ENCODE peak calls at places on chromosomes 6 and 20, in eight cellular contexts. D is MM.1S; F is esophagus squamous epithelium; R is CD4-positive, alpha-beta memory T cell; B is PC-9; P is CD4-positive, CD25-positive, alpha-beta regulatory T cell; U is neuronal stem cell; X is caudate nucleus. H is an unnamed sample.
A peak's percentile ranks its signal among the peaks of the same experiment; 100 is the strongest.

GRCh38 chr6:25456249-25456648 is 177.1 kb downstream of the CARMIL1 start:
- DNase-seq in D (no peak), F (no peak), R (no peak), B (no peak), P (no peak), U (no peak), X (no peak), H (no peak)

GRCh38 chr6:51273228-51273961 is 454.7 kb downstream of the TFAP2B start:
- DNase-seq in D (no peak), F (no peak), R (no peak), B (no peak), P (no peak), U (peak; percentile 24), X (no peak), H (no peak)

GRCh38 chr20:7851031-7851490 is 89.2 kb downstream of the HAO1 start:
- DNase-seq in D (no peak), F (no peak), R (no peak), B (no peak), P (no peak), U (no peak), X (no peak), H (no peak)

GRCh38 chr6:33812669-33813068 is 8.9 kb upstream of the MLN start:
- DNase-seq in D (peak; percentile 43), F (no peak), R (peak; percentile 15), B (peak; percentile 63), P (no peak), U (peak; percentile 85), X (no peak), H (peak; percentile 31)

GRCh38 chr6:152170702-152171667 is 363.5 kb downstream of the ESR1 start:
- DNase-seq in D (no peak), F (no peak), R (peak; percentile 60), B (peak; percentile 2), P (peak; percentile 44), U (no peak), X (no peak), H (no peak)

GRCh38 chr20:31713312-31714049 is 9.2 kb downstream of the BCL2L1 start:
- DNase-seq in D (peak; percentile 35), F (no peak), R (no peak), B (peak; percentile 80), P (no peak), U (no peak), X (no peak), H (peak; percentile 95)

GRCh38 chr20:8360035-8360434 is 228.0 kb downstream of the PLCB1 start:
- DNase-seq in D (no peak), F (no peak), R (no peak), B (no peak), P (no peak), U (no peak), X (no peak), H (no peak)

GRCh38 chr6:116764961-116765841 is at the start of gene FAM162B:
- DNase-seq in D (no peak), F (no peak), R (no peak), B (no peak), P (no peak), U (peak; percentile 40), X (no peak), H (peak; percentile 6)

GRCh38 chr6:53979468-53980067 is 131.7 kb upstream of the MLIP start:
- DNase-seq in D (peak; percentile 36), F (no peak), R (peak; percentile 9), B (no peak), P (no peak), U (peak; percentile 41), X (no peak), H (no peak)

GRCh38 chr20:34074101-34074760 is 37.8 kb downstream of the EIF2S2 start:
- DNase-seq in D (no peak), F (no peak), R (no peak), B (no peak), P (no peak), U (no peak), X (no peak), H (no peak)

DNA sequence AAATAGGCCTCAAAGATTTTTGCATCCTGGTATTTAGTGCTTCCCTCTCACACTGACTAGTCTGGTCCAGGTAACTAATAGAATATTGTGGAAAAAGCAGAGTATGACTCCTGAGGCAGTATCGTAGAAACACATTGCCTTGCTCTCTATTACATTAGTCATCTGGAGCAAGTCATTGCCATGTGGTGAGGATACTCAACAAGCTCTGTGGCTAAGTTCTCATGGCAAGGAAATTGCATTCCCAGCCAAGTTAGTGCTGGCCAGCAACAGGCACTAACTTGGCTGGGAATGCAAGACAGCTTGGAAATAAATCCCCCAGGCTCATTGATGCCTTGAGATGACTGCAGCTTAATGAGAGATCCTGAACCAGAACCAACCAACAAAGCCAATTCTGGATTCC is 39.7 kb upstream of the HTR1B start:
- DNase-seq in D (no peak), F (no peak), R (no peak), B (no peak), P (no peak), U (no peak), X (no peak), H (no peak)
- H3K27ac ChIP-seq in D (no peak overlapping the region), F (no peak overlapping the region), R (no peak overlapping the region), B (no peak overlapping the region), P (no peak overlapping the region), U (no peak overlapping the region), X (no peak overlapping the region), H (no peak overlapping the region)

GRCh38 chr6:108463789-108464188 is 96.9 kb upstream of the FOXO3 start:
- DNase-seq in D (no peak), F (no peak), R (no peak), B (no peak), P (no peak), U (no peak), X (no peak), H (no peak)
- H3K27ac ChIP-seq in D (no peak overlapping the region), F (no peak overlapping the region), R (no peak overlapping the region), B (no peak overlapping the region), P (no peak overlapping the region), U (no peak overlapping the region), X (no peak overlapping the region), H (no peak overlapping the region)

GRCh38 chr6:89351632-89352328 is 742 bp downstream of the UBE2J1 start:
- DNase-seq in D (no peak), F (no peak), R (no peak), B (no peak), P (no peak), U (no peak), X (no peak), H (no peak)
- H3K27ac ChIP-seq in D (peak overlapping the region; percentile 99), F (peak overlapping the region; percentile 95), R (peak overlapping the region; percentile 89), B (peak overlapping the region; percentile 88), P (peak overlapping the region; percentile 87), U (no peak overlapping the region), X (peak overlapping the region; percentile 93), H (peak overlapping the region; percentile 96)

GRCh38 chr6:139858444-139858843 is 484.0 kb upstream of the CITED2 start:
- DNase-seq in D (no peak), F (no peak), R (no peak), B (peak; percentile 18), P (no peak), U (no peak), X (no peak), H (no peak)

GRCh38 chr6:139855741-139856206 is 481.3 kb upstream of the CITED2 start:
- DNase-seq in D (no peak), F (no peak), R (no peak), B (no peak), P (no peak), U (no peak), X (no peak), H (peak; percentile 38)

GRCh38 chr6:139857143-139857542 is 482.7 kb upstream of the CITED2 start:
- DNase-seq in D (no peak), F (no peak), R (no peak), B (no peak), P (no peak), U (no peak), X (no peak), H (no peak)

GRCh38 chr6:139853302-139853992 is 479.0 kb upstream of the CITED2 start:
- DNase-seq in D (no peak), F (no peak), R (no peak), B (no peak), P (no peak), U (no peak), X (no peak), H (no peak)

DNA sequence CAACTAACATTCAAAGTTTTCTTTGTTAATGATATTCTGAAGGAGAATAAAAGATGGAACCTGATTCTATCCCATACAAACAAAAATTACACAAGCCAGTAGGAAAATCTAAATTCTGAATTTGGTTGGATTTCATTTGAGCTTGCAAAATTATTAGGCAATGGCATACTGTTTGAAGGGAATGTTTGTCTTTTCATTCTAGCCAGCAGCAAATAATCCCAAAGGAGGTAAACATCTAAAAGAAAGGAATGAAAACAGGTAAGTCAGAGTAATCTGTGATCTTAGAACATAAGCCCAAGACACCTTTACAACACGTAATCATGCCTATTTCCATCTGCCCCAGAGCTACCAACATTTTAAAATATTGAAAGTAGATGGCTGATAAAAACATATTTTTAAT is 482.1 kb upstream of the CITED2 start:
- DNase-seq in D (no peak), F (no peak), R (no peak), B (no peak), P (no peak), U (no peak), X (no peak), H (no peak)
- H3K27ac ChIP-seq in D (no peak overlapping the region), F (no peak overlapping the region), R (no peak overlapping the region), B (no peak overlapping the region), P (no peak overlapping the region), U (no peak overlapping the region), X (no peak overlapping the region), H (no peak overlapping the region)

H was measured in SJSA1.